ENCODE peak calls at places on chromosomes 12 and 14, in five cellular contexts. One of them, this sample, is unnamed.

GRCh38 chr12:127803545-127803944 is 463.4 kb upstream of the TMEM132C start:
- DNase-seq in endodermal cell: no peak
- DNase-seq in PC-3: no peak
- DNase-seq in fibroblast of lung: no peak
- DNase-seq in H9: no peak
- DNase-seq in this sample: no peak

GRCh38 chr14:65696801-65697200 is 284.3 kb downstream of the FUT8 start:
- DNase-seq in endodermal cell: no peak
- DNase-seq in H9: no peak
- DNase-seq in fibroblast of lung: no peak
- DNase-seq in PC-3: no peak
- DNase-seq in this sample: no peak

GRCh38 chr12:130162771-130163460 is 652 bp downstream of the FZD10 start:
- DNase-seq in PC-3: no peak
- DNase-seq in fibroblast of lung: no peak
- DNase-seq in H9: peak; percentile 56
- DNase-seq in endodermal cell: peak; percentile 83
- DNase-seq in this sample: no peak

GRCh38 chr12:120971299-120972180 is 6.8 kb upstream of the HNF1A start:
- DNase-seq in fibroblast of lung: peak; percentile 70
- DNase-seq in PC-3: peak; percentile 83
- DNase-seq in endodermal cell: peak; percentile 76
- DNase-seq in H9: no peak
- DNase-seq in this sample: peak; percentile 87

GRCh38 chr12:94244165-94245133 is 96.1 kb downstream of the PLXNC1 start:
- DNase-seq in PC-3: no peak
- DNase-seq in endodermal cell: no peak
- DNase-seq in H9: no peak
- DNase-seq in fibroblast of lung: no peak
- DNase-seq in this sample: no peak

GRCh38 chr12:50979369-50980052 is 27.2 kb downstream of the HIGD1C start:
- DNase-seq in fibroblast of lung: no peak
- DNase-seq in H9: no peak
- DNase-seq in PC-3: no peak
- DNase-seq in endodermal cell: no peak
- DNase-seq in this sample: no peak

GRCh38 chr12:47022296-47022695 is 57.1 kb upstream of the PCED1B start:
- DNase-seq in fibroblast of lung: peak; percentile 62
- DNase-seq in endodermal cell: no peak
- DNase-seq in H9: no peak
- DNase-seq in PC-3: peak; percentile 87
- DNase-seq in this sample: no peak

GRCh38 chr12:99498756-99499155 is 148.8 kb upstream of the GARIN6 start:
- DNase-seq in fibroblast of lung: peak; percentile 7
- DNase-seq in endodermal cell: peak; percentile 46
- DNase-seq in H9: peak; percentile 27
- DNase-seq in PC-3: peak; percentile 80
- DNase-seq in this sample: no peak

GRCh38 chr12:53984901-53985357 is at the start of gene HOXC10:
- DNase-seq in endodermal cell: peak; percentile 97
- DNase-seq in fibroblast of lung: peak; percentile 77
- DNase-seq in H9: peak; percentile 94
- DNase-seq in PC-3: peak; percentile 93
- DNase-seq in this sample: peak; percentile 96

GRCh38 chr14:100076630-100077029 is 11.4 kb downstream of the EVL start:
- DNase-seq in PC-3: peak; percentile 35
- DNase-seq in fibroblast of lung: peak; percentile 78
- DNase-seq in endodermal cell: no peak
- DNase-seq in H9: no peak
- DNase-seq in this sample: no peak

GRCh38 chr12:47236109-47236714 is 156.5 kb upstream of the AMIGO2 start:
- DNase-seq in endodermal cell: no peak
- DNase-seq in fibroblast of lung: peak; percentile 79
- DNase-seq in H9: no peak
- DNase-seq in PC-3: peak; percentile 91
- DNase-seq in this sample: no peak

GRCh38 chr12:14854586-14855163 is 11.3 kb upstream of the ART4 start:
- DNase-seq in PC-3: peak; percentile 57
- DNase-seq in fibroblast of lung: peak; percentile 75
- DNase-seq in H9: no peak
- DNase-seq in endodermal cell: no peak
- DNase-seq in this sample: no peak

GRCh38 chr12:124303579-124304313 is 8.9 kb downstream of the RFLNA start:
- DNase-seq in PC-3: no peak
- DNase-seq in endodermal cell: peak; percentile 52
- DNase-seq in fibroblast of lung: no peak
- DNase-seq in H9: no peak
- DNase-seq in this sample: no peak

GRCh38 chr12:89373772-89374572 is 21.7 kb upstream of the DUSP6 start:
- DNase-seq in H9: no peak
- DNase-seq in fibroblast of lung: peak; percentile 73
- DNase-seq in endodermal cell: no peak
- DNase-seq in PC-3: peak; percentile 76
- DNase-seq in this sample: no peak

GRCh38 chr14:91493169-91493568 is 16.9 kb downstream of the PPP4R3A start:
- DNase-seq in endodermal cell: no peak
- DNase-seq in H9: no peak
- DNase-seq in fibroblast of lung: no peak
- DNase-seq in PC-3: no peak
- DNase-seq in this sample: no peak

GRCh38 chr14:73245401-73246325 is 8.4 kb downstream of the PAPLN start:
- DNase-seq in fibroblast of lung: no peak
- DNase-seq in PC-3: no peak
- DNase-seq in endodermal cell: peak; percentile 84
- DNase-seq in H9: peak; percentile 71
- DNase-seq in this sample: peak; percentile 92

GRCh38 chr14:50063876-50064420 is 52.4 kb downstream of the VCPKMT start:
- DNase-seq in H9: no peak
- DNase-seq in fibroblast of lung: no peak
- DNase-seq in PC-3: no peak
- DNase-seq in endodermal cell: no peak
- DNase-seq in this sample: no peak

GRCh38 chr12:22893878-22894277 is 268.9 kb downstream of the ETNK1 start:
- DNase-seq in H9: no peak
- DNase-seq in fibroblast of lung: no peak
- DNase-seq in endodermal cell: no peak
- DNase-seq in PC-3: no peak
- DNase-seq in this sample: no peak

GRCh38 chr14:76413106-76413961 is 37.4 kb downstream of the ESRRB start:
- DNase-seq in fibroblast of lung: no peak
- DNase-seq in PC-3: no peak
- DNase-seq in endodermal cell: no peak
- DNase-seq in H9: no peak
- DNase-seq in this sample: no peak

GRCh38 chr14:81728447-81728846 is 194.8 kb upstream of the SEL1L start:
- DNase-seq in PC-3: peak; percentile 14
- DNase-seq in fibroblast of lung: no peak
- DNase-seq in H9: no peak
- DNase-seq in endodermal cell: no peak
- DNase-seq in this sample: no peak

GRCh38 chr12:2488131-2488530 is 306.6 kb upstream of the FKBP4 start:
- DNase-seq in PC-3: no peak
- DNase-seq in H9: no peak
- DNase-seq in fibroblast of lung: no peak
- DNase-seq in endodermal cell: no peak
- DNase-seq in this sample: no peak

GRCh38 chr14:96037891-96038557 is 1.1 kb upstream of the C14orf132 start:
- DNase-seq in H9: peak; percentile 58
- DNase-seq in endodermal cell: peak; percentile 62
- DNase-seq in fibroblast of lung: peak; percentile 70
- DNase-seq in PC-3: no peak
- DNase-seq in this sample: no peak

GRCh38 chr12:94041833-94042232 is 106.5 kb upstream of the PLXNC1 start:
- DNase-seq in H9: no peak
- DNase-seq in endodermal cell: peak; percentile 69
- DNase-seq in fibroblast of lung: no peak
- DNase-seq in PC-3: no peak
- DNase-seq in this sample: no peak

GRCh38 chr14:46250113-46250703 is 401.4 kb downstream of the RPL10L start:
- DNase-seq in PC-3: peak; percentile 64
- DNase-seq in H9: no peak
- DNase-seq in endodermal cell: no peak
- DNase-seq in fibroblast of lung: peak; percentile 6
- DNase-seq in this sample: peak; percentile 70

GRCh38 chr12:15546102-15546701 is 223.9 kb downstream of the PTPRO start:
- DNase-seq in PC-3: no peak
- DNase-seq in endodermal cell: no peak
- DNase-seq in fibroblast of lung: no peak
- DNase-seq in H9: no peak
- DNase-seq in this sample: peak; percentile 43

GRCh38 chr12:51359851-51360250 is 13.4 kb upstream of the CELA1 start:
- DNase-seq in H9: no peak
- DNase-seq in endodermal cell: no peak
- DNase-seq in PC-3: no peak
- DNase-seq in fibroblast of lung: no peak
- DNase-seq in this sample: no peak

GRCh38 chr14:100142073-100143040 is 17.1 kb downstream of the DEGS2 start:
- DNase-seq in PC-3: no peak
- DNase-seq in endodermal cell: no peak
- DNase-seq in fibroblast of lung: no peak
- DNase-seq in H9: no peak
- DNase-seq in this sample: no peak

GRCh38 chr12:108633534-108634224 is at the start of gene SELPLG:
- DNase-seq in endodermal cell: no peak
- DNase-seq in fibroblast of lung: no peak
- DNase-seq in PC-3: no peak
- DNase-seq in H9: peak; percentile 30
- DNase-seq in this sample: peak; percentile 95

GRCh38 chr12:52444647-52445595 is 7.0 kb downstream of the KRT6B start:
- DNase-seq in fibroblast of lung: no peak
- DNase-seq in endodermal cell: peak; percentile 13
- DNase-seq in PC-3: peak; percentile 78
- DNase-seq in H9: no peak
- DNase-seq in this sample: no peak

GRCh38 chr14:37443461-37443860 is 151.6 kb downstream of the FOXA1 start:
- DNase-seq in PC-3: no peak
- DNase-seq in H9: no peak
- DNase-seq in endodermal cell: no peak
- DNase-seq in fibroblast of lung: peak; percentile 64
- DNase-seq in this sample: no peak

GRCh38 chr12:19002192-19002591 is 127.3 kb upstream of the PLEKHA5 start:
- DNase-seq in endodermal cell: no peak
- DNase-seq in H9: no peak
- DNase-seq in PC-3: no peak
- DNase-seq in fibroblast of lung: peak; percentile 33
- DNase-seq in this sample: no peak

GRCh38 chr14:36105401-36105800 is 71.1 kb downstream of the PTCSC3 start:
- DNase-seq in H9: peak; percentile 43
- DNase-seq in fibroblast of lung: no peak
- DNase-seq in endodermal cell: peak; percentile 76
- DNase-seq in PC-3: peak; percentile 61
- DNase-seq in this sample: peak; percentile 72

GRCh38 chr12:110641512-110641911 is 27.6 kb downstream of the TCTN1 start:
- DNase-seq in H9: no peak
- DNase-seq in fibroblast of lung: no peak
- DNase-seq in PC-3: no peak
- DNase-seq in endodermal cell: peak; percentile 62
- DNase-seq in this sample: no peak
- H3K27ac ChIP-seq in H9: no peak overlapping the region
- H3K27ac ChIP-seq in fibroblast of lung: no peak overlapping the region
- H3K27ac ChIP-seq in PC-3: no peak overlapping the region
- H3K27ac ChIP-seq in endodermal cell: no peak overlapping the region
- H3K27ac ChIP-seq in this sample: no peak overlapping the region

GRCh38 chr14:22822017-22822618 is 6.9 kb upstream of the SLC7A7 start:
- DNase-seq in H9: peak; percentile 77
- DNase-seq in fibroblast of lung: no peak
- DNase-seq in endodermal cell: peak; percentile 92
- DNase-seq in PC-3: no peak
- DNase-seq in this sample: no peak
- H3K9ac ChIP-seq in H9: peak overlapping the region; percentile 82
- H3K9ac ChIP-seq in fibroblast of lung: no peak overlapping the region
- H3K9ac ChIP-seq in endodermal cell: peak overlapping the region; percentile 82
- H3K9ac ChIP-seq in PC-3: no peak overlapping the region
- H3K9ac ChIP-seq in this sample: peak overlapping the region; percentile 55

GRCh38 chr14:80434574-80435321 is 223.4 kb upstream of the DIO2 start:
- DNase-seq in PC-3: peak; percentile 91
- DNase-seq in endodermal cell: peak; percentile 68
- DNase-seq in H9: peak; percentile 54
- DNase-seq in fibroblast of lung: no peak
- DNase-seq in this sample: no peak
- H3K27ac ChIP-seq in PC-3: peak overlapping the region; percentile 75
- H3K27ac ChIP-seq in endodermal cell: no peak overlapping the region
- H3K27ac ChIP-seq in H9: no peak overlapping the region
- H3K27ac ChIP-seq in fibroblast of lung: no peak overlapping the region
- H3K27ac ChIP-seq in this sample: no peak overlapping the region

GRCh38 chr14:104974146-104974541 is 4.0 kb downstream of the AHNAK2 start:
- DNase-seq in fibroblast of lung: no peak
- DNase-seq in endodermal cell: peak; percentile 47
- DNase-seq in H9: no peak
- DNase-seq in PC-3: no peak
- DNase-seq in this sample: no peak
- H3K9ac ChIP-seq in fibroblast of lung: no peak overlapping the region
- H3K9ac ChIP-seq in endodermal cell: no peak overlapping the region
- H3K9ac ChIP-seq in H9: no peak overlapping the region
- H3K9ac ChIP-seq in PC-3: peak overlapping the region; percentile 23
- H3K9ac ChIP-seq in this sample: no peak overlapping the region

GRCh38 chr14:67533754-67534085 is 630 bp downstream of the PLEKHH1 start:
- DNase-seq in H9: no peak
- DNase-seq in PC-3: peak; percentile 32
- DNase-seq in endodermal cell: no peak
- DNase-seq in fibroblast of lung: no peak
- DNase-seq in this sample: no peak
- H3K27ac ChIP-seq in H9: no peak overlapping the region
- H3K27ac ChIP-seq in PC-3: no peak overlapping the region
- H3K27ac ChIP-seq in endodermal cell: no peak overlapping the region
- H3K27ac ChIP-seq in fibroblast of lung: no peak overlapping the region
- H3K27ac ChIP-seq in this sample: no peak overlapping the region

GRCh38 chr12:117583677-117584076 is 222.3 kb upstream of the NOS1 start:
- DNase-seq in H9: peak; percentile 54
- DNase-seq in PC-3: no peak
- DNase-seq in endodermal cell: peak; percentile 74
- DNase-seq in fibroblast of lung: no peak
- DNase-seq in this sample: no peak
- H3K9ac ChIP-seq in H9: no peak overlapping the region
- H3K9ac ChIP-seq in PC-3: no peak overlapping the region
- H3K9ac ChIP-seq in endodermal cell: no peak overlapping the region
- H3K9ac ChIP-seq in fibroblast of lung: no peak overlapping the region
- H3K9ac ChIP-seq in this sample: no peak overlapping the region

GRCh38 chr12:5435161-5435560 is 3.3 kb downstream of the NTF3 start:
- DNase-seq in PC-3: no peak
- DNase-seq in H9: no peak
- DNase-seq in endodermal cell: peak; percentile 7
- DNase-seq in fibroblast of lung: no peak
- DNase-seq in this sample: no peak
- H3K27ac ChIP-seq in PC-3: no peak overlapping the region
- H3K27ac ChIP-seq in H9: no peak overlapping the region
- H3K27ac ChIP-seq in endodermal cell: no peak overlapping the region
- H3K27ac ChIP-seq in fibroblast of lung: no peak overlapping the region
- H3K27ac ChIP-seq in this sample: no peak overlapping the region

DNA sequence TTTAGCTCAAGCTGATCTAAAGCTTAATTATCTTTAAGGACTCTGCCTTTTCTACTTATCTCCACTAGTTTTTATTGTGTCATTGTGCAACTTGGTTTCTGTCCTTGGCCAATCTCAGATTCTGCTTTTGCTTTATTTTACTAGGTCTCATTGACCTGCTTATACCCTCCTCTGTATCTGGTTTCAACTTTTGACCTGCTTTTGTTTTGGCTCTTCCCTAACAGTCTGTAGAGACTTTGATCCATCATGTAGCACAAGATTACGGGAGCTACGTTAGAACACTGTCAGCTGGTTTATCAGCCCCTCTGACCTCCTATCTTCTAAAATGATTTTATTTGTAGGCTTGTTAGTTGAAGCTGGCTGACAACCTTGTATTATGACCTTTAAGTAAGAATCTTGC is 43.6 kb downstream of the ZCRB1 start:
- DNase-seq in PC-3: no peak
- DNase-seq in H9: no peak
- DNase-seq in fibroblast of lung: no peak
- DNase-seq in endodermal cell: no peak
- DNase-seq in this sample: peak; percentile 50
- H3K9ac ChIP-seq in PC-3: no peak overlapping the region
- H3K9ac ChIP-seq in H9: no peak overlapping the region
- H3K9ac ChIP-seq in fibroblast of lung: no peak overlapping the region
- H3K9ac ChIP-seq in endodermal cell: no peak overlapping the region
- H3K9ac ChIP-seq in this sample: peak overlapping the region; percentile 50